ENCODE peak calls at places on chromosomes 5 and 9, in four cellular contexts. One of them, this sample, is unnamed.

GRCh38 chr9:130965680-130966079 is 26.6 kb upstream of the FIBCD1 start:
- DNase-seq in progenitor cell of endocrine pancreas: no peak
- DNase-seq in GM13977: no peak
- DNase-seq in RWPE2: no peak
- DNase-seq in this sample: no peak

GRCh38 chr5:131194725-131195124 is 24.0 kb downstream of the LYRM7 start:
- DNase-seq in RWPE2: no peak
- DNase-seq in progenitor cell of endocrine pancreas: no peak
- DNase-seq in GM13977: no peak
- DNase-seq in this sample: no peak

GRCh38 chr5:170420809-170421412 is 31.7 kb upstream of the KCNMB1 start:
- DNase-seq in GM13977: peak; percentile 68
- DNase-seq in progenitor cell of endocrine pancreas: peak; percentile 62
- DNase-seq in RWPE2: no peak
- DNase-seq in this sample: peak; percentile 58

GRCh38 chr5:132434813-132435286 is 55.7 kb downstream of the IRF1 start:
- DNase-seq in RWPE2: no peak
- DNase-seq in GM13977: no peak
- DNase-seq in progenitor cell of endocrine pancreas: no peak
- DNase-seq in this sample: no peak

GRCh38 chr9:107584186-107584585 is 94.6 kb upstream of the KLF4 start:
- DNase-seq in GM13977: no peak
- DNase-seq in RWPE2: no peak
- DNase-seq in progenitor cell of endocrine pancreas: no peak
- DNase-seq in this sample: no peak

GRCh38 chr9:104280216-104280585 is 186.1 kb downstream of the SMC2 start:
- DNase-seq in GM13977: no peak
- DNase-seq in progenitor cell of endocrine pancreas: no peak
- DNase-seq in RWPE2: no peak
- DNase-seq in this sample: no peak

GRCh38 chr9:129990269-129991005 is 52.6 kb downstream of the FNBP1 start:
- DNase-seq in GM13977: no peak
- DNase-seq in progenitor cell of endocrine pancreas: no peak
- DNase-seq in RWPE2: no peak
- DNase-seq in this sample: no peak

GRCh38 chr9:31637265-31637664 is 747.2 kb upstream of the ACO1 start:
- DNase-seq in RWPE2: no peak
- DNase-seq in progenitor cell of endocrine pancreas: no peak
- DNase-seq in GM13977: no peak
- DNase-seq in this sample: no peak

GRCh38 chr5:52334367-52334766 is 453.3 kb upstream of the ITGA1 start:
- DNase-seq in GM13977: no peak
- DNase-seq in progenitor cell of endocrine pancreas: no peak
- DNase-seq in RWPE2: no peak
- DNase-seq in this sample: no peak

GRCh38 chr5:143142596-143143435 is 260.7 kb downstream of the NR3C1 start:
- DNase-seq in progenitor cell of endocrine pancreas: no peak
- DNase-seq in RWPE2: peak; percentile 89
- DNase-seq in GM13977: no peak
- DNase-seq in this sample: no peak

GRCh38 chr5:173396311-173396993 is 68.2 kb upstream of the STC2 start:
- DNase-seq in RWPE2: no peak
- DNase-seq in progenitor cell of endocrine pancreas: no peak
- DNase-seq in GM13977: no peak
- DNase-seq in this sample: no peak

GRCh38 chr5:127702434-127702833 is 757 bp upstream of the CCDC192 start:
- DNase-seq in GM13977: no peak
- DNase-seq in RWPE2: no peak
- DNase-seq in progenitor cell of endocrine pancreas: no peak
- DNase-seq in this sample: no peak

GRCh38 chr9:75866273-75866871 is 24.1 kb upstream of the PCSK5 start:
- DNase-seq in GM13977: peak; percentile 21
- DNase-seq in progenitor cell of endocrine pancreas: peak; percentile 20
- DNase-seq in RWPE2: no peak
- DNase-seq in this sample: no peak

GRCh38 chr5:66134407-66134843 is 9.7 kb upstream of the SREK1 start:
- DNase-seq in RWPE2: no peak
- DNase-seq in progenitor cell of endocrine pancreas: no peak
- DNase-seq in GM13977: no peak
- DNase-seq in this sample: no peak

GRCh38 chr5:111734013-111734412 is 23.0 kb downstream of the NREP start:
- DNase-seq in GM13977: no peak
- DNase-seq in progenitor cell of endocrine pancreas: no peak
- DNase-seq in RWPE2: no peak
- DNase-seq in this sample: no peak

GRCh38 chr5:84729326-84729725 is 344.6 kb upstream of the EDIL3 start:
- DNase-seq in RWPE2: no peak
- DNase-seq in GM13977: no peak
- DNase-seq in progenitor cell of endocrine pancreas: no peak
- DNase-seq in this sample: no peak

GRCh38 chr5:73867344-73868335 is 241.6 kb downstream of the ARHGEF28 start:
- DNase-seq in GM13977: no peak
- DNase-seq in progenitor cell of endocrine pancreas: no peak
- DNase-seq in RWPE2: no peak
- DNase-seq in this sample: no peak

GRCh38 chr5:9516591-9516990 is 29.3 kb downstream of the SEMA5A start:
- DNase-seq in GM13977: no peak
- DNase-seq in progenitor cell of endocrine pancreas: no peak
- DNase-seq in RWPE2: no peak
- DNase-seq in this sample: no peak

GRCh38 chr5:108650997-108651396 is 96.7 kb upstream of the FER start:
- DNase-seq in progenitor cell of endocrine pancreas: no peak
- DNase-seq in GM13977: no peak
- DNase-seq in RWPE2: no peak
- DNase-seq in this sample: no peak

GRCh38 chr5:151523335-151523734 is 67.8 kb downstream of the FAT2 start:
- DNase-seq in RWPE2: no peak
- DNase-seq in GM13977: peak; percentile 75
- DNase-seq in progenitor cell of endocrine pancreas: no peak
- DNase-seq in this sample: no peak

GRCh38 chr5:39608024-39608423 is 183.2 kb upstream of the DAB2 start:
- DNase-seq in progenitor cell of endocrine pancreas: no peak
- DNase-seq in RWPE2: no peak
- DNase-seq in GM13977: peak; percentile 29
- DNase-seq in this sample: no peak

GRCh38 chr5:132258102-132259060 is 885 bp downstream of the PDLIM4 start:
- DNase-seq in GM13977: peak; percentile 17
- DNase-seq in progenitor cell of endocrine pancreas: no peak
- DNase-seq in RWPE2: peak; percentile 73
- DNase-seq in this sample: no peak

GRCh38 chr9:116284518-116284917 is 130.9 kb downstream of the PAPPA start:
- DNase-seq in GM13977: no peak
- DNase-seq in RWPE2: no peak
- DNase-seq in progenitor cell of endocrine pancreas: no peak
- DNase-seq in this sample: no peak

GRCh38 chr5:59587489-59588337 is 305.8 kb downstream of the PDE4D start:
- DNase-seq in RWPE2: no peak
- DNase-seq in progenitor cell of endocrine pancreas: peak; percentile 39
- DNase-seq in GM13977: no peak
- DNase-seq in this sample: no peak

GRCh38 chr5:59917121-59917520 is 23.6 kb upstream of the PDE4D start:
- DNase-seq in progenitor cell of endocrine pancreas: no peak
- DNase-seq in RWPE2: no peak
- DNase-seq in GM13977: no peak
- DNase-seq in this sample: no peak

GRCh38 chr9:101711330-101711941 is 27.0 kb downstream of the GRIN3A start:
- DNase-seq in RWPE2: no peak
- DNase-seq in progenitor cell of endocrine pancreas: no peak
- DNase-seq in GM13977: peak; percentile 30
- DNase-seq in this sample: no peak

GRCh38 chr5:64806537-64806936 is 37.8 kb downstream of the CWC27 start:
- DNase-seq in GM13977: no peak
- DNase-seq in progenitor cell of endocrine pancreas: no peak
- DNase-seq in RWPE2: no peak
- DNase-seq in this sample: no peak

GRCh38 chr5:96816430-96816939 is 8.7 kb upstream of the ERAP1 start:
- DNase-seq in RWPE2: no peak
- DNase-seq in progenitor cell of endocrine pancreas: no peak
- DNase-seq in GM13977: no peak
- DNase-seq in this sample: no peak

GRCh38 chr9:27590636-27591035 is 17.4 kb upstream of the C9orf72 start:
- DNase-seq in progenitor cell of endocrine pancreas: no peak
- DNase-seq in RWPE2: no peak
- DNase-seq in GM13977: no peak
- DNase-seq in this sample: no peak

GRCh38 chr5:10827571-10827970 is 66.5 kb upstream of the DAP start:
- DNase-seq in progenitor cell of endocrine pancreas: no peak
- DNase-seq in GM13977: no peak
- DNase-seq in RWPE2: no peak
- DNase-seq in this sample: no peak

GRCh38 chr9:124017929-124018730 is 6.6 kb downstream of the LHX2 start:
- DNase-seq in GM13977: no peak
- DNase-seq in progenitor cell of endocrine pancreas: no peak
- DNase-seq in RWPE2: no peak
- DNase-seq in this sample: no peak

GRCh38 chr9:23160952-23161469 is 665.0 kb downstream of the ELAVL2 start:
- DNase-seq in GM13977: no peak
- DNase-seq in RWPE2: no peak
- DNase-seq in progenitor cell of endocrine pancreas: no peak
- DNase-seq in this sample: no peak

GRCh38 chr5:154421868-154422267 is 23.9 kb upstream of the SAP30L start:
- DNase-seq in progenitor cell of endocrine pancreas: no peak
- DNase-seq in RWPE2: no peak
- DNase-seq in GM13977: peak; percentile 45
- DNase-seq in this sample: no peak
- TF ChIP-seq CTCF in progenitor cell of endocrine pancreas: peak; percentile 38
- TF ChIP-seq CTCF in RWPE2: peak; percentile 50
- TF ChIP-seq CTCF in GM13977: peak; percentile 51
- TF ChIP-seq CTCF in this sample: peak; percentile 44

GRCh38 chr5:38208782-38209378 is 49.5 kb upstream of the EGFLAM start:
- DNase-seq in progenitor cell of endocrine pancreas: no peak
- DNase-seq in RWPE2: no peak
- DNase-seq in GM13977: peak; percentile 28
- DNase-seq in this sample: no peak
- TF ChIP-seq CTCF in progenitor cell of endocrine pancreas: peak; percentile 68
- TF ChIP-seq CTCF in RWPE2: peak; percentile 88
- TF ChIP-seq CTCF in GM13977: peak; percentile 36
- TF ChIP-seq CTCF in this sample: peak; percentile 81

DNA sequence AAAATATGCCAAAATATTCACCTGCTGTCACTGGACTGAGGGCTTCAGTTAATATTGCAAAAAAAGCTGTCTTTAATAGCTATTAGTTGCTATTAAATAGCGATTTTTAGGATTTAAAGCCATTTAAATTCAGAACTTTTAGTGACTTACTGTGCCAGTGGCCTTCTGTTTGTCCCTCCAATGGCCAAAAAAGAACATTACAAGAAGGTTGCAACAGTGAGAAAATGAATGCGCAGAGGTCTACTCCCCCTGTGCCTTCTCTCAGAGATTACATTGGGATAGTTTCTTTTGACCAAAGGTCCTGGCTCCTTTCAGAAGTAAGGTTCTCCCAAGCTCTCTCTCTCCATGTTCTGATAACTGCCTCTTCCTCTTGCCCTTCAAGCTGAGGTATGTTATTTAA is 930.3 kb upstream of the ARRDC3 start:
- DNase-seq in RWPE2: no peak
- DNase-seq in GM13977: no peak
- DNase-seq in progenitor cell of endocrine pancreas: no peak
- DNase-seq in this sample: no peak
- TF ChIP-seq CTCF in RWPE2: no peak
- TF ChIP-seq CTCF in GM13977: no peak
- TF ChIP-seq CTCF in progenitor cell of endocrine pancreas: peak; percentile 38
- TF ChIP-seq CTCF in this sample: no peak

GRCh38 chr5:149442563-149443182 is 63.6 kb upstream of the IL17B start:
- DNase-seq in progenitor cell of endocrine pancreas: peak; percentile 90
- DNase-seq in GM13977: peak; percentile 80
- DNase-seq in RWPE2: no peak
- DNase-seq in this sample: peak; percentile 72
- TF ChIP-seq CTCF in progenitor cell of endocrine pancreas: peak; percentile 83
- TF ChIP-seq CTCF in GM13977: peak; percentile 97
- TF ChIP-seq CTCF in RWPE2: peak; percentile 99
- TF ChIP-seq CTCF in this sample: peak; percentile 83

GRCh38 chr9:80885894-80886293 is 803.5 kb downstream of the TLE1 start:
- DNase-seq in GM13977: no peak
- DNase-seq in progenitor cell of endocrine pancreas: no peak
- DNase-seq in RWPE2: no peak
- DNase-seq in this sample: no peak
- TF ChIP-seq CTCF in GM13977: peak; percentile 27
- TF ChIP-seq CTCF in progenitor cell of endocrine pancreas: no peak
- TF ChIP-seq CTCF in RWPE2: peak; percentile 43
- TF ChIP-seq CTCF in this sample: peak; percentile 47

DNA sequence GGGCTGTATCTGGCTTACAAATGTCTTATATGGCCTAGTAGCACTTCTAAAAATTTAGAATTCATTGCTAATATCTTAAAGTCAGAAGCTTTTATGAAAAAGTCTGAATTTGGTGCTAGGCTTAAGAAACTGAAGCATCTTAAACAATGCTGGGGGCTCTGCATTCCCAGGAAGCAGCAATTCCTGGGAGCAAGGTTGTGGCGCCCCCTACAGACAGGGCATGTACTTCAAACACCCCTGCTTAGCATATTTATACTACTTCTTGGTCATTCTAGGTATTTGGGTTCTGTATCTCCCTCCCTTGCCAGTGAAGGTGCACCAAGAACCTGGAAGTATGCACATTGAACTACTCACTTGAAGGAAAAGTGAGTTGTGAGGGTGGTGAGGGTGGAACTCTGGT is 64.6 kb upstream of the GRIA1 start:
- DNase-seq in RWPE2: no peak
- DNase-seq in GM13977: no peak
- DNase-seq in progenitor cell of endocrine pancreas: no peak
- DNase-seq in this sample: no peak
- TF ChIP-seq CTCF in RWPE2: peak; percentile 33
- TF ChIP-seq CTCF in GM13977: peak; percentile 47
- TF ChIP-seq CTCF in progenitor cell of endocrine pancreas: peak; percentile 17
- TF ChIP-seq CTCF in this sample: peak; percentile 30

DNA sequence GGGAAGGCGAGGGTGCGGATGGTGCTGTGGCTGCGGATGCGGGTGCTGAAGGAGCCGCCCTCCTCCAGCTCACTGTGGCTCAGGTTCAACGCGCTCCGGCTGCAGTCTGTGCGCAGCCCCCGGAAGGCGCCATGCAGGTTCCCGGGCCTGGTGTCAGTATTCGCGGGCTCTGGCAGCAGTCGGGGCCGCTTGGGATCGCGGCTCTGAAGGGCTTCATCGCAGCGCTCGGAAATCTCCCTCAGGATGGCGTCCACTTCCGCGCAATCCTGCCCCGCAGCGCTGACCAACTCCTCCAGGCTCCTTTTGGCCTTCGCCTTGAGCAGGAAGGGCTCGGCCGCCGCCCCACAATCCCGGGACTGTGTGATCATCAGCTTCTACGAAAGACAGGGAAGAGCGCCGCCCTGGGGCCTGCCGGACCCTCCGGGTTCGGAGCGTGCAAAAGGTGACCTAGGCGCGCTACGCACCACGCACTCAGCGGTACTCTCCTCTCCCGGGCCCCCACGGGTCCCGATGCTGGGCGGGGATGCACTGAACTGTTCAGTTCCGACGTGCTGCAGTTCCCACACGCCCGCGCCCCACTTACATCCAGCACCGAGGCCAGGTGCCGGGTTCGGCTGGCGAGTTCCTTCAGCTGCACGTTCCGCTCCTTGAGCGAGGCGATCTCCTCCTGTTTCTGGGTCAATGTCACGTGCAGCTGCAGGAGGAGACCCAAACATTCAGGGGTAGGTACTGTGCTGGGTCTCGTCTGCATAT is 6.5 kb downstream of the MCIDAS start:
- DNase-seq in progenitor cell of endocrine pancreas: no peak
- DNase-seq in RWPE2: no peak
- DNase-seq in GM13977: no peak
- DNase-seq in this sample: no peak
- TF ChIP-seq CTCF in progenitor cell of endocrine pancreas: peak; percentile 33
- TF ChIP-seq CTCF in RWPE2: no peak
- TF ChIP-seq CTCF in GM13977: no peak
- TF ChIP-seq CTCF in this sample: no peak

GRCh38 chr9:134896834-134897583 is 16.4 kb downstream of the FCN2 start:
- DNase-seq in progenitor cell of endocrine pancreas: no peak
- DNase-seq in GM13977: no peak
- DNase-seq in RWPE2: no peak
- DNase-seq in this sample: no peak
- TF ChIP-seq CTCF in progenitor cell of endocrine pancreas: no peak
- TF ChIP-seq CTCF in GM13977: no peak
- TF ChIP-seq CTCF in RWPE2: no peak
- TF ChIP-seq CTCF in this sample: no peak

This sample was measured in D721Med.